ENCODE peak calls at places on chromosomes 2 and 18, in four cellular contexts. One of them, this sample, is unnamed.

GRCh38 chr2:50995610-50996009 is 36.3 kb downstream of the NRXN1 start:
- DNase-seq in mammary epithelial cell: no peak
- DNase-seq in A549: no peak
- DNase-seq in suprapubic skin: no peak
- DNase-seq in this sample: peak

GRCh38 chr2:136106505-136106904 is 11.4 kb downstream of the CXCR4 start:
- DNase-seq in mammary epithelial cell: no peak
- DNase-seq in A549: no peak
- DNase-seq in suprapubic skin: no peak
- DNase-seq in this sample: no peak

GRCh38 chr2:226622484-226622883 is 177.1 kb downstream of the IRS1 start:
- DNase-seq in mammary epithelial cell: no peak
- DNase-seq in A549: peak
- DNase-seq in suprapubic skin: no peak
- DNase-seq in this sample: no peak

GRCh38 chr2:204180671-204181070 is 244.1 kb downstream of the ICOS start:
- DNase-seq in mammary epithelial cell: no peak
- DNase-seq in A549: no peak
- DNase-seq in suprapubic skin: no peak
- DNase-seq in this sample: no peak

GRCh38 chr2:172350844-172351480 is 76.4 kb upstream of the ITGA6 start:
- DNase-seq in mammary epithelial cell: no peak
- DNase-seq in A549: no peak
- DNase-seq in suprapubic skin: no peak
- DNase-seq in this sample: no peak

GRCh38 chr2:204538179-204539009 is 6.9 kb upstream of the PARD3B start:
- DNase-seq in mammary epithelial cell: no peak
- DNase-seq in A549: no peak
- DNase-seq in suprapubic skin: no peak
- DNase-seq in this sample: peak

GRCh38 chr18:27213123-27213717 is 28.1 kb upstream of the CHST9 start:
- DNase-seq in mammary epithelial cell: peak
- DNase-seq in A549: no peak
- DNase-seq in suprapubic skin: no peak
- DNase-seq in this sample: no peak

GRCh38 chr18:64134044-64134757 is 14.7 kb downstream of the LINC00305 start:
- DNase-seq in mammary epithelial cell: no peak
- DNase-seq in A549: peak
- DNase-seq in suprapubic skin: no peak
- DNase-seq in this sample: peak

GRCh38 chr2:207141381-207141780 is 24.4 kb downstream of the KLF7 start:
- DNase-seq in mammary epithelial cell: no peak
- DNase-seq in A549: no peak
- DNase-seq in suprapubic skin: no peak
- DNase-seq in this sample: no peak

GRCh38 chr2:230130668-230131364 is 62.1 kb upstream of the SLC16A14 start:
- DNase-seq in mammary epithelial cell: no peak
- DNase-seq in A549: peak
- DNase-seq in suprapubic skin: peak
- DNase-seq in this sample: peak

GRCh38 chr2:134845719-134846118 is 7.3 kb downstream of the ACMSD start:
- DNase-seq in mammary epithelial cell: peak
- DNase-seq in A549: no peak
- DNase-seq in suprapubic skin: no peak
- DNase-seq in this sample: peak

GRCh38 chr18:22844643-22845042 is 88.5 kb upstream of the RBBP8 start:
- DNase-seq in mammary epithelial cell: no peak
- DNase-seq in A549: no peak
- DNase-seq in suprapubic skin: no peak
- DNase-seq in this sample: no peak
- H3K4me3 ChIP-seq in mammary epithelial cell: no peak
- H3K4me3 ChIP-seq in A549: no peak
- H3K4me3 ChIP-seq in suprapubic skin: no peak
- H3K4me3 ChIP-seq in this sample: no peak

DNA sequence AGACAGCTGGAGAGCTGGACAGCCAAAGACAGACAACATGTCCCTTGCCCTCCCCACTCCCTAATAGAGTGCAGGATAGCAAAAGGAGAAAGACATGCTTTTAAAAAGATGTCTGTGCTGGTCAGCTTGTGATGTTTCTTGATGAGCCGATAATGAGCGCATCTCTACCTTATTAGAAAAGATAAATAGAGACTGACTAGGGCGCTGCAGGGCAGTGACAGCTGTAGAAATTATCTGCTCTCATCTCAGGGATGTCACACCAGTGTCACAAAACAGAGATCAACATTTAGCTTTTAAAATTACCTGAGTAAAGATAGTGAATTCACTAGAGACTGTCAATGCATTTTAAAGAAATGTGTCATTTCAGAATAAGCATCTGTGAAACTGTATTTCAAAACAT is 25.6 kb downstream of the POLE4 start:
- DNase-seq in mammary epithelial cell: no peak
- DNase-seq in A549: no peak
- DNase-seq in suprapubic skin: no peak
- DNase-seq in this sample: no peak
- TF ChIP-seq CTCF in mammary epithelial cell: no peak
- TF ChIP-seq CTCF in A549: no peak
- TF ChIP-seq CTCF in suprapubic skin: no peak
- TF ChIP-seq CTCF in this sample: no peak

DNA sequence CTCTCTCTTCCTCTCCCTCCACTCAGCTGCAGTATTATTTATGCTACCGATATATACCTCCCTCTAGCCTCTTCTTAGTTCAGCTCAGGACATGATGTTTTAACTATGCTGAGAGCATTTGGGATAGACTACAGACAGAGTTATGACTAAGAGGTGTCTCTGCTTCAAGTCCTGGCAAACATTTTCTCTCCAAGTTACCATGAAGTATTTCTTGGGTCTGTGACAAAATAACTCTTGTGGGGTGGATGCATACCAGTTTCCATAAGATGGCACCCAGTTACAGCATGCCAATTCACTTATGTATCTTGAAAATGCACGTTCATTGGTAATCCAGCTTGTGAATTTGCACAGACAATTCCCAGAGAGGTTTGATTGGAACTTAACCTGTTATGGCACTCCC is 737.6 kb downstream of the SLC4A3 start:
- DNase-seq in mammary epithelial cell: peak
- DNase-seq in A549: no peak
- DNase-seq in suprapubic skin: no peak
- DNase-seq in this sample: peak
- H3K4me3 ChIP-seq in mammary epithelial cell: no peak
- H3K4me3 ChIP-seq in A549: no peak
- H3K4me3 ChIP-seq in suprapubic skin: no peak
- H3K4me3 ChIP-seq in this sample: no peak

DNA sequence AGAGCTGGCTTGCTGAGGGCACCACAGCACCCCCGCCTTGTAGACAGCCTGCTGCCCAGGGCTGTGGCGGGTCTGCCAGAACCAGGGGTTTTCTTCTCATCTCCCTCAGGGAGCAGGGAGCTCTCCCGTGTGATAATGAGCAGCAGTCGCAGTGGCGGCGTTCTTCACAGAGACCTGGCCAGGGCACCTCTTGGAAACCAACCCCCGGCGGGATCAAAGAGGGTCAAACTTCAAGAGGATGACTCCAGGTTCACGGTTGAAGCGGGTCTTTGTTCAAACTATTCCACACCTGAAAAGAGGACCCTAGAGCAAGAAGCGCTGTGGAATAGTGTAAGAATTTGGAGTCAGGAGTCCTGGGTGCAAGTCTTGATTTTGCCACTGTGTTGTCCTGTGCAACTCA is 40.7 kb upstream of the SIX2 start:
- DNase-seq in mammary epithelial cell: no peak
- DNase-seq in A549: no peak
- DNase-seq in suprapubic skin: no peak
- DNase-seq in this sample: no peak
- TF ChIP-seq CTCF in mammary epithelial cell: no peak
- TF ChIP-seq CTCF in A549: no peak
- TF ChIP-seq CTCF in suprapubic skin: no peak
- TF ChIP-seq CTCF in this sample: no peak

DNA sequence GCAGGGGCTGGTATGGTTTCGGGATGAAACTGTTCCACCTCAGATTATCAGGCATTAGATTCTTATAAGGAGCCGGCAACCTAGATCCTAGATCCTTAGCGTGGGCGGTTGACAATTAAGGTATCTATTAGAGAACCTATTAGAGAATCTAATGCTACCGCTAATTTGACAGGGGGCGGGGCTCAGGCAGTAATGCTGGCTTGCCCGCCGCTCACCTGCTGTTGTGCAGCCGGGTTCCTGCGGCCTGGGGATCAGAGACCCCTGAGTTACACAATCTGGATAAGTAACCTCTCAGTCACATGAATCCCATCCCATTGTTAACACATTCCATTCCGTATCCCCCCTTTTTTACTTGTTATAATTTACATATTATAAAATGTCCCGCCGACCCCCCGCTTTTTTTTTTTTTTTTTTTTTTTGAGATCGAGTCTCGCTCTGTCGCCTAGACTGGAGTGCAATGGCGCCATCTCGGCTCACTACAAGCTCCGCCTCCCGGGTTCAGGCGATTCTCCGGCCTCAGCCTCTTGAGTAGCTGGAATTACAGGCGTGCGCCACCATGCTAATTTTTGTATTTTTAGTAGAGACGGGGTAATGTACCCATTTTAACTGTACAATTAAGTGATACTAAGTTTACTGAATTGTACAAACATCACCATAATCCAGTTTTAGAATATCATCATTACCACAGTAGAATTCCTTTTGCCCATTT is 42.0 kb upstream of the GPD2 start:
- DNase-seq in mammary epithelial cell: no peak
- DNase-seq in A549: no peak
- DNase-seq in suprapubic skin: no peak
- DNase-seq in this sample: no peak
- H3K4me3 ChIP-seq in mammary epithelial cell: no peak
- H3K4me3 ChIP-seq in A549: no peak
- H3K4me3 ChIP-seq in suprapubic skin: no peak
- H3K4me3 ChIP-seq in this sample: no peak